ENCODE peak calls at places on chromosome 9, in four cellular contexts. Y is K562, Z is GM12878, V is HepG2. T is an unnamed sample.

GRCh38 chr9:28600226-28600625 is 1026.9 kb upstream of the C9orf72 start:
- DNase-seq in Z (no peak), Y (no peak), V (no peak), T (no peak)

GRCh38 chr9:92147030-92147853 is 32.0 kb upstream of the SPTLC1 start:
- DNase-seq in V (no peak), Z (no peak), Y (peak; percentile 73), T (no peak)

GRCh38 chr9:117097761-117098160 is 317.1 kb downstream of the ASTN2 start:
- DNase-seq in Z (no peak), V (no peak), Y (no peak), T (no peak)

GRCh38 chr9:132586830-132587483 is 4.6 kb downstream of the BARHL1 start:
- DNase-seq in V (no peak), Y (no peak), Z (no peak), T (no peak)

GRCh38 chr9:120434532-120434931 is 145.4 kb downstream of the CDK5RAP2 start:
- DNase-seq in Y (no peak), V (no peak), Z (no peak), T (no peak)

GRCh38 chr9:136170291-136170901 is 34.5 kb downstream of the LHX3 start:
- DNase-seq in Y (peak; percentile 80), V (no peak), Z (no peak), T (peak; percentile 79)

GRCh38 chr9:37905776-37906175 is 1.8 kb upstream of the SLC25A51 start:
- DNase-seq in Y (no peak), Z (no peak), V (no peak), T (no peak)

GRCh38 chr9:88143944-88144343 is 5.7 kb upstream of the SPATA31C2 start:
- DNase-seq in Z (no peak), Y (no peak), V (no peak), T (no peak)

GRCh38 chr9:38335686-38336085 is 56.8 kb upstream of the ALDH1B1 start:
- DNase-seq in Z (no peak), Y (no peak), V (no peak), T (no peak)

GRCh38 chr9:77952641-77953341 is 78.8 kb downstream of the GNAQ start:
- DNase-seq in Y (no peak), Z (no peak), V (no peak), T (no peak)

GRCh38 chr9:132588501-132589147 is 6.2 kb downstream of the BARHL1 start:
- DNase-seq in V (no peak), Y (no peak), Z (no peak), T (no peak)

GRCh38 chr9:101832464-101832863 is 94.0 kb upstream of the GRIN3A start:
- DNase-seq in Z (no peak), V (no peak), Y (no peak), T (no peak)

GRCh38 chr9:113150670-113151591 is at the start of gene SLC31A2:
- DNase-seq in Y (peak; percentile 95), Z (peak; percentile 7), V (peak; percentile 77), T (peak; percentile 93)

GRCh38 chr9:105332471-105332870 is 88.0 kb downstream of the SLC44A1 start:
- DNase-seq in V (no peak), Y (no peak), Z (no peak), T (no peak)

GRCh38 chr9:134210511-134210907 is 46.1 kb upstream of the RNU6ATAC start:
- DNase-seq in V (no peak), Z (no peak), Y (no peak), T (no peak)

GRCh38 chr9:73269430-73270101 is 117.9 kb downstream of the ANXA1 start:
- DNase-seq in V (peak; percentile 44), Z (no peak), Y (no peak), T (no peak)

GRCh38 chr9:101639785-101640437 is 45.1 kb upstream of the PPP3R2 start:
- DNase-seq in Z (no peak), Y (no peak), V (no peak), T (no peak)

GRCh38 chr9:38256461-38256860 is 136.0 kb upstream of the ALDH1B1 start:
- DNase-seq in V (no peak), Z (no peak), Y (no peak), T (no peak)

GRCh38 chr9:71243951-71244350 is 122.5 kb upstream of the TRPM3 start:
- DNase-seq in Y (no peak), Z (no peak), V (no peak), T (no peak)

GRCh38 chr9:131589124-131589711 is 43.9 kb downstream of the PRRT1B start:
- DNase-seq in V (no peak), Y (no peak), Z (no peak), T (no peak)

GRCh38 chr9:106203832-106204516 is 509.6 kb downstream of the TMEM38B start:
- DNase-seq in Y (no peak), V (no peak), Z (no peak), T (no peak)

GRCh38 chr9:101449071-101449721 is 13.6 kb upstream of the ALDOB start:
- DNase-seq in Y (peak; percentile 73), V (no peak), Z (no peak), T (peak; percentile 91)

GRCh38 chr9:4979224-4979623 is 5.8 kb upstream of the JAK2 start:
- DNase-seq in V (no peak), Y (no peak), Z (no peak), T (no peak)

GRCh38 chr9:137186385-137186784 is 2.0 kb downstream of the ANAPC2 start:
- DNase-seq in V (no peak), Y (peak; percentile 38), Z (no peak), T (no peak)
- TF ChIP-seq TCF7 in V (no peak), Y (no peak), Z (no peak), T (no peak)

DNA sequence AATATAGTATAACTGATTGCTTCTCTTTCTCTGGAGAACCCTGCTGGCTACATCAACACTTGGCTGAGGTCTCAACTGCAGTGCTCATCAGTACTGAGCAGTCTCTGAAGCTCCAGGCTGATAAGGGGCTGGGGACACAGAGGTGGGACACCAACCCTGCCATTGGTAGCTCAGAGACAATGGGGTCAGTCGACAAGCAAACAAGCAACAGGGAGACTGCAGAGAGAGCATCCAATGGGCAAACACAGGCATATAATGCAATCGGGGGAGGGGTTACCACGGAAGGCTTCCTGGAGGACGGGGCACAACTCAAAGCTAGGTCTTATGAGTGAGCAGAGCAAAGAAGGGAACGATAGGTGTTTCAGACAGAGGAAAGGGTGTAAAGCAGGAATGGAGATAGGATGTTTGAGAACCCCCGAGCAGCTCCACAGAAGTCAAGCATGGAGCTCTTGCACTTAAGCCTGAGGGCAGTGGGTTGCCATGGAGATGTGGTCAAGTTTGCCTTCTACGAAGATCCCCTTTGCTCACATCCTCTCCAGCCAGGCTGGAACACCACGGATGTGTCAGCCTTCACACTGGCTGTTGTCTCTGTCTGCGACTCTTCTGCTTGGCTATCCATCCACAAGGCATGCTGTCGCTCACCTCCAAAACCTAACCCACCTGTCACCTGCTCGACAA is 21.5 kb upstream of the AKNA start:
- DNase-seq in Y (no peak), V (no peak), Z (no peak), T (no peak)
- TF ChIP-seq TCF7 in Y (no peak), V (no peak), Z (no peak), T (no peak)

DNA sequence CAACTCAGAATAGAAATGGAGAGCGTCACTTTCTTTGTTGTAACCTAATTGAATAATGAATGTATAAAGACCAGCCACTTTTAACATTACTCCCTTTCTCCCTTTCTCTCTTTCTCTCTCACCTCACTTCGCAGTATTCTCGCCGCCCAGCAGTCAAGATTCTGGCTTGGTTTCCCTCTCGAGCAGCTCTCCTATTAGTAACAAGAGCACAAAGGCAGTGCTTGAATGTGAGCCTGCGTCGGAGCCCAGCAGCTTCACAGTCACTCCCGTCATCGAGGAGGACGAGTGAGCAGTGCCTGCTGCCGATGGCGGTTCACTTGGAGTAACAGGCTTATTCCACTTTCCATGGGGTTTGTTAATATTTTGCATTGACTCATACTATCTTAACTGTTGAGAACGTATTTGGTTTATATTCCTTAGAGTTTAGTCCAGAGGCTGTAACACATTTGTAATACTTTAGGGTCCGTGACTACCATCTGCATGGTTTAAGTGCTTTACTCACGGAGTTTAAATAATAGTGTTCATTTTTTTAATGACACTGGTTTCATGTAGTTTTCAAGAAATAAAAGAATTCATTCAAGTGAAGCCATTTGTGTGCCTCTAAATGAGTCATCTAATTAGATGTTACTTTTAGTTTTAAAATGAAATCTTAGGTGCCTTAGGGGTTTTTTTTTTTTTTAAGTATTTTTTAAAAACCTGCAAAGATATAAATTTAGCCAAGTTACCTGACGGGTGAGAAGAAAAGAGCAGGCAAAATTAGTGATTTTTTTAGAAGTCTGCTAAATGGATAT is 8.4 kb upstream of the DMRT3 start:
- DNase-seq in V (no peak), Y (no peak), Z (no peak), T (peak; percentile 63)
- TF ChIP-seq TCF7 in V (no peak), Y (no peak), Z (no peak), T (no peak)

GRCh38 chr9:81374459-81374858 is 314.9 kb downstream of the TLE1 start:
- DNase-seq in Y (no peak), Z (no peak), V (no peak), T (no peak)

GRCh38 chr9:81372628-81373191 is 316.6 kb downstream of the TLE1 start:
- DNase-seq in V (no peak), Z (no peak), Y (no peak), T (no peak)

GRCh38 chr9:81375461-81376100 is 313.8 kb downstream of the TLE1 start:
- DNase-seq in Z (no peak), Y (no peak), V (no peak), T (no peak)

GRCh38 chr9:81373294-81373693 is 316.1 kb downstream of the TLE1 start:
- DNase-seq in Z (no peak), V (no peak), Y (no peak), T (no peak)

DNA sequence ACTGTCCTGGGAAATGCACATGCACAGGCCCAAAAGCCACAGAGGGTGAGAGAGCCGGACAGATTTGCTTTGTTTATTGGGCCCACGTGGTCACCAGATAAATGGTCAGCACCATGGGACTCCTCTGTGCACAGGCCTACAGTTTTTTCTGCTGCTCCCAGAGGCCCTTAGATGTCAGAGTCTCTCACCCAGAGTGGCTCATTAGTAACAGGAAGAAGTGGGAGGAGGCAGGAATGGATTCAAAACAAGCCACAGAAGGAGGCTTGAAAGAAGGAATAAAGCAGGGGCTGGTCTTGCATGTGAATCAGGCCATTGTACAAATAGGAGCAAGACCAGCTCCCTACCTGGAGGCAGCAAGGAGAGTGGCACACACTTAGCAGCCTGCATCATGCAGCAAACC is 314.5 kb downstream of the TLE1 start:
- DNase-seq in V (no peak), Z (no peak), Y (no peak), T (no peak)
- TF ChIP-seq TCF7 in V (no peak), Z (no peak), Y (no peak), T (no peak)

DNA sequence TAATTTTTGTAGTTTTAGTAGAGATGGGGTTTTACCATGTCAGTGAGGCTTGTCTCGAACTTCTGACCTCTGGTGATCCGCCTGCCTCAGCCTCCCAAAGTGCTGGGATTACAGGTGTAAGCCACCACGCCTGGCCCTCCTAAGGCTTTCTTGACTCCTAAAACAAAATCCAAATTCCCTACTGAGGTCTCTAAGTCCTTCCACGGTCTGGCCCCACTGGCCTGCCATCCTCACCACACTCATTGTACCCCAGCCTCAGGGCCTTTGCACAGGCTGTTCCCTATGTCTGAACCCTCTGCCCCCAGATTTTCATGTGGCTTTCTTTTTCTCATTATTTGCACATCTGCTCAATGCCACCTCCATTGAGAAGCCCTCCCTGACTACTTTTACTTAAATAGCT is 34.7 kb upstream of the MVB12B start:
- DNase-seq in Y (no peak), V (no peak), Z (no peak), T (no peak)
- TF ChIP-seq TCF7 in Y (no peak), V (no peak), Z (no peak), T (no peak)

DNA sequence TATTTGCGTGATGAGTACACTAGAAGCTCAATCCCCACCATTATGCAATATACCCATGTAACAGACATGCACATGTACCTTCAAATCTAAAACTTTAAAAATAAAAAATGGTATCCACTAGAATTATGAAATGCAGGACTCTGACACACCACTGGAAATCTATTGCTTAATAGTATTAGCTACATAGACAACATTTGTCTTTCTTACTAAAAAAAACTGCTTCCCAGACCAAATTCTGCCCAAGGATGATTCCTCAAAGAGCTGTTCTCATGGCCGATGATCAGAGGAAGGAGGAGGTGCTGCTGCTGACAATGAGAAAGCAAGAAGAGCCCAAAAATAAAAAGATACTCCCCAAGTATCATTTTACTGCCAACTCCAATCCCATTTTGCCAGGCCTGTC is 67.2 kb downstream of the TTC39B start:
- DNase-seq in Z (no peak), V (no peak), Y (no peak), T (no peak)
- TF ChIP-seq TCF7 in Z (no peak), V (no peak), Y (no peak), T (no peak)

T was measured in WTC11.